ENCODE peak calls at places on chromosomes 11 and 22, in seven cellular contexts. A is activated CD4-positive, alpha-beta T cell treated with anti-CD3 and anti-CD28 coated beads for 36 hours; J is frontal cortex; S is lower lobe of right lung; E is SK-N-DZ; K is substantia nigra; H is NCI-H748 treated with DMSO at 0.1 percent for 48 hours. R is an unnamed sample.

GRCh38 chr11:29962243-29962642 is 54.6 kb downstream of the KCNA4 start:
- DNase-seq in A (peak), J (no peak), S (no peak), E (peak), K (no peak), H (no peak), R (no peak)

GRCh38 chr11:88171982-88172381 is 3.3 kb downstream of the RAB38 start:
- DNase-seq in A (no peak), J (no peak), S (no peak), E (no peak), K (no peak), H (no peak), R (no peak)

GRCh38 chr11:4626207-4627105 is 10.8 kb upstream of the OR51D1 start:
- DNase-seq in A (peak), J (no peak), S (no peak), E (peak), K (no peak), H (peak), R (peak)

GRCh38 chr11:69269926-69270697 is 23.8 kb upstream of the MYEOV start:
- DNase-seq in A (no peak), J (no peak), S (no peak), E (no peak), K (no peak), H (no peak), R (no peak)

GRCh38 chr22:45671783-45672563 is at the start of gene ATXN10:
- DNase-seq in A (peak), J (peak), S (peak), E (peak), K (peak), H (peak), R (peak)

GRCh38 chr22:48488149-48488551 is 1339.5 kb downstream of the BRD1 start:
- DNase-seq in A (no peak), J (no peak), S (no peak), E (peak), K (no peak), H (no peak), R (no peak)

GRCh38 chr11:129960216-129961214 is 42.1 kb downstream of the PRDM10 start:
- DNase-seq in A (peak), J (no peak), S (no peak), E (no peak), K (no peak), H (no peak), R (no peak)

GRCh38 chr11:108063410-108063809 is 54.7 kb downstream of the CUL5 start:
- DNase-seq in A (no peak), J (no peak), S (no peak), E (no peak), K (no peak), H (no peak), R (no peak)

GRCh38 chr22:44648085-44648820 is 53.8 kb upstream of the PRR5 start:
- DNase-seq in A (no peak), J (no peak), S (peak), E (no peak), K (no peak), H (no peak), R (no peak)

GRCh38 chr11:128210148-128210940 is 377.0 kb downstream of the ETS1 start:
- DNase-seq in A (peak), J (no peak), S (no peak), E (no peak), K (no peak), H (no peak), R (no peak)

GRCh38 chr11:10722307-10722706 is 28.7 kb upstream of the CTR9 start:
- DNase-seq in A (no peak), J (no peak), S (no peak), E (no peak), K (no peak), H (no peak), R (no peak)

GRCh38 chr11:57439786-57440185 is 12.9 kb upstream of the SLC43A3 start:
- DNase-seq in A (no peak), J (no peak), S (no peak), E (no peak), K (no peak), H (no peak), R (no peak)

GRCh38 chr11:27718346-27718852 is 18.1 kb upstream of the BDNF start:
- DNase-seq in A (no peak), J (peak), S (no peak), E (peak), K (no peak), H (peak), R (peak)

GRCh38 chr11:86388198-86388597 is 13.5 kb downstream of the CCDC81 start:
- DNase-seq in A (no peak), J (no peak), S (no peak), E (no peak), K (no peak), H (no peak), R (no peak)

GRCh38 chr11:75762885-75763284 is 5.7 kb upstream of the DGAT2 start:
- DNase-seq in A (no peak), J (no peak), S (no peak), E (no peak), K (no peak), H (no peak), R (no peak)

GRCh38 chr11:71505781-71506180 is 21.3 kb upstream of the KRTAP5-7 start:
- DNase-seq in A (no peak), J (no peak), S (no peak), E (no peak), K (no peak), H (no peak), R (no peak)

GRCh38 chr11:37881741-37882140 is 1283.7 kb upstream of the RAG2 start:
- DNase-seq in A (no peak), J (no peak), S (no peak), E (no peak), K (no peak), H (no peak), R (no peak)

GRCh38 chr11:122097419-122098001 is 18.5 kb downstream of the BLID start:
- DNase-seq in A (no peak), J (no peak), S (no peak), E (peak), K (no peak), H (no peak), R (no peak)

GRCh38 chr11:1641096-1641495 is 11.5 kb downstream of the KRTAP5-5 start:
- DNase-seq in A (no peak), J (no peak), S (no peak), E (no peak), K (no peak), H (no peak), R (no peak)

GRCh38 chr11:109695696-109696095 is 273.7 kb downstream of the C11orf87 start:
- DNase-seq in A (no peak), J (no peak), S (no peak), E (no peak), K (no peak), H (no peak), R (no peak)

GRCh38 chr11:86408845-86409244 is 34.2 kb downstream of the CCDC81 start:
- DNase-seq in A (no peak), J (no peak), S (no peak), E (no peak), K (no peak), H (no peak), R (no peak)

GRCh38 chr11:8867856-8868705 is 42.9 kb upstream of the AKIP1 start:
- DNase-seq in A (no peak), J (no peak), S (no peak), E (no peak), K (no peak), H (no peak), R (no peak)

GRCh38 chr11:121654506-121655480 is 202.0 kb upstream of the SORL1-AS1 start:
- DNase-seq in A (no peak), J (no peak), S (no peak), E (no peak), K (no peak), H (no peak), R (no peak)

GRCh38 chr11:96704847-96705246 is 315.0 kb downstream of the JRKL start:
- DNase-seq in A (no peak), J (no peak), S (no peak), E (no peak), K (no peak), H (no peak), R (no peak)

GRCh38 chr11:111978028-111978771 is 41.1 kb downstream of the DIXDC1 start:
- DNase-seq in A (no peak), J (peak), S (no peak), E (peak), K (peak), H (peak), R (no peak)

GRCh38 chr11:85893378-85893777 is 38.2 kb downstream of the CCDC83 start:
- DNase-seq in A (no peak), J (no peak), S (no peak), E (peak), K (no peak), H (no peak), R (no peak)

GRCh38 chr11:107808526-107808925 is 50.1 kb downstream of the SLC35F2 start:
- DNase-seq in A (no peak), J (no peak), S (no peak), E (no peak), K (no peak), H (no peak), R (no peak)

GRCh38 chr22:25038771-25039170 is 86.3 kb downstream of the KIAA1671 start:
- DNase-seq in A (no peak), J (no peak), S (no peak), E (no peak), K (no peak), H (no peak), R (no peak)

GRCh38 chr11:65445604-65446445 is 23.2 kb downstream of the NEAT1 start:
- DNase-seq in A (peak), J (no peak), S (no peak), E (peak), K (no peak), H (no peak), R (no peak)

GRCh38 chr11:116787436-116787785 is 412 bp downstream of the ZPR1 start:
- DNase-seq in A (no peak), J (no peak), S (no peak), E (no peak), K (no peak), H (no peak), R (no peak)

GRCh38 chr11:119692547-119692834 is 36.5 kb downstream of the NECTIN1 start:
- DNase-seq in A (no peak), J (no peak), S (no peak), E (no peak), K (no peak), H (no peak), R (no peak)

GRCh38 chr22:32685527-32685926 is 116.0 kb upstream of the TIMP3 start:
- DNase-seq in A (no peak), J (no peak), S (no peak), E (no peak), K (no peak), H (no peak), R (no peak)

GRCh38 chr22:48982321-48982905 is 845.3 kb downstream of the BRD1 start:
- DNase-seq in A (no peak), J (no peak), S (no peak), E (no peak), K (no peak), H (no peak), R (no peak)